ENCODE peak calls at places on chromosomes 6 and 20, in six cellular contexts. One of them, this sample, is unnamed. For H3K4me1, the result is how much of the 10 kb centered on the place peaks cover.

GRCh38 chr6:116680880-116681672 is at the start of gene KPNA5:
- ATAC-seq in HepG2: peak
- ATAC-seq in K562: peak
- ATAC-seq in GM12878: peak
- ATAC-seq in A549: peak
- ATAC-seq in upper lobe of left lung: peak
- ATAC-seq in this sample: peak

GRCh38 chr6:44561832-44562496 is 174.5 kb downstream of the CDC5L start:
- ATAC-seq in HepG2: no peak
- ATAC-seq in K562: no peak
- ATAC-seq in GM12878: no peak
- ATAC-seq in A549: no peak
- ATAC-seq in upper lobe of left lung: no peak
- ATAC-seq in this sample: no peak

GRCh38 chr6:45896783-45897441 is 118.7 kb downstream of the CLIC5 start:
- ATAC-seq in HepG2: no peak
- ATAC-seq in K562: no peak
- ATAC-seq in GM12878: no peak
- ATAC-seq in A549: no peak
- ATAC-seq in upper lobe of left lung: peak
- ATAC-seq in this sample: peak

GRCh38 chr6:46220351-46221220 is 49.8 kb upstream of the ENPP5 start:
- ATAC-seq in HepG2: no peak
- ATAC-seq in K562: no peak
- ATAC-seq in GM12878: peak
- ATAC-seq in A549: no peak
- ATAC-seq in upper lobe of left lung: no peak
- ATAC-seq in this sample: no peak

GRCh38 chr6:119195848-119196247 is 117.4 kb upstream of the FAM184A start:
- ATAC-seq in HepG2: no peak
- ATAC-seq in K562: no peak
- ATAC-seq in GM12878: no peak
- ATAC-seq in A549: no peak
- ATAC-seq in upper lobe of left lung: no peak
- ATAC-seq in this sample: no peak

GRCh38 chr20:53557157-53557556 is 36.5 kb downstream of the ZNF217 start:
- ATAC-seq in HepG2: no peak
- ATAC-seq in K562: peak
- ATAC-seq in GM12878: no peak
- ATAC-seq in A549: no peak
- ATAC-seq in upper lobe of left lung: no peak
- ATAC-seq in this sample: no peak

GRCh38 chr20:46213946-46214830 is 94.1 kb downstream of the CDH22 start:
- ATAC-seq in HepG2: no peak
- ATAC-seq in K562: no peak
- ATAC-seq in GM12878: no peak
- ATAC-seq in A549: no peak
- ATAC-seq in upper lobe of left lung: no peak
- ATAC-seq in this sample: peak

GRCh38 chr6:92748131-92748530 is 671.2 kb downstream of the EPHA7 start:
- ATAC-seq in HepG2: no peak
- ATAC-seq in K562: no peak
- ATAC-seq in GM12878: no peak
- ATAC-seq in A549: no peak
- ATAC-seq in upper lobe of left lung: no peak
- ATAC-seq in this sample: no peak

GRCh38 chr6:17167327-17167979 is 65.6 kb downstream of the STMND1 start:
- ATAC-seq in HepG2: peak
- ATAC-seq in K562: peak
- ATAC-seq in GM12878: no peak
- ATAC-seq in A549: peak
- ATAC-seq in upper lobe of left lung: no peak
- ATAC-seq in this sample: no peak

GRCh38 chr6:160428069-160428430 is 79.9 kb downstream of the SLC22A3 start:
- ATAC-seq in HepG2: no peak
- ATAC-seq in K562: no peak
- ATAC-seq in GM12878: no peak
- ATAC-seq in A549: no peak
- ATAC-seq in upper lobe of left lung: no peak
- ATAC-seq in this sample: no peak

GRCh38 chr6:24332306-24332705 is 25.6 kb downstream of the DCDC2 start:
- ATAC-seq in HepG2: no peak
- ATAC-seq in K562: no peak
- ATAC-seq in GM12878: no peak
- ATAC-seq in A549: peak
- ATAC-seq in upper lobe of left lung: no peak
- ATAC-seq in this sample: no peak

GRCh38 chr20:49989234-49990065 is 6.7 kb downstream of the SNAI1 start:
- ATAC-seq in HepG2: peak
- ATAC-seq in K562: peak
- ATAC-seq in GM12878: no peak
- ATAC-seq in A549: peak
- ATAC-seq in upper lobe of left lung: no peak
- ATAC-seq in this sample: peak

GRCh38 chr6:56087421-56087820 is 160.0 kb downstream of the COL21A1 start:
- ATAC-seq in HepG2: no peak
- ATAC-seq in K562: no peak
- ATAC-seq in GM12878: no peak
- ATAC-seq in A549: no peak
- ATAC-seq in upper lobe of left lung: no peak
- ATAC-seq in this sample: no peak

GRCh38 chr20:58075980-58076749 is 152.3 kb downstream of the ANKRD60 start:
- ATAC-seq in HepG2: no peak
- ATAC-seq in K562: no peak
- ATAC-seq in GM12878: no peak
- ATAC-seq in A549: no peak
- ATAC-seq in upper lobe of left lung: peak
- ATAC-seq in this sample: no peak

GRCh38 chr6:100412872-100413271 is 51.8 kb downstream of the SIM1 start:
- ATAC-seq in HepG2: no peak
- ATAC-seq in K562: no peak
- ATAC-seq in GM12878: no peak
- ATAC-seq in A549: no peak
- ATAC-seq in upper lobe of left lung: no peak
- ATAC-seq in this sample: no peak

GRCh38 chr6:39847216-39847615 is 55.0 kb downstream of the DAAM2 start:
- ATAC-seq in HepG2: no peak
- ATAC-seq in K562: no peak
- ATAC-seq in GM12878: no peak
- ATAC-seq in A549: no peak
- ATAC-seq in upper lobe of left lung: no peak
- ATAC-seq in this sample: peak

GRCh38 chr20:35888659-35889058 is 65.6 kb downstream of the SCAND1 start:
- ATAC-seq in HepG2: no peak
- ATAC-seq in K562: no peak
- ATAC-seq in GM12878: peak
- ATAC-seq in A549: no peak
- ATAC-seq in upper lobe of left lung: no peak
- ATAC-seq in this sample: no peak

GRCh38 chr20:5474646-5475550 is 158.1 kb upstream of the PROKR2 start:
- ATAC-seq in HepG2: no peak
- ATAC-seq in K562: no peak
- ATAC-seq in GM12878: no peak
- ATAC-seq in A549: no peak
- ATAC-seq in upper lobe of left lung: no peak
- ATAC-seq in this sample: no peak

GRCh38 chr6:76876922-76877553 is 586.3 kb downstream of the HTR1B start:
- ATAC-seq in HepG2: peak
- ATAC-seq in K562: no peak
- ATAC-seq in GM12878: no peak
- ATAC-seq in A549: no peak
- ATAC-seq in upper lobe of left lung: no peak
- ATAC-seq in this sample: no peak

GRCh38 chr6:135212935-135213334 is 31.8 kb downstream of the MYB start:
- ATAC-seq in HepG2: no peak
- ATAC-seq in K562: peak
- ATAC-seq in GM12878: no peak
- ATAC-seq in A549: no peak
- ATAC-seq in upper lobe of left lung: no peak
- ATAC-seq in this sample: no peak

GRCh38 chr6:5923840-5924239 is 82.9 kb downstream of the NRN1 start:
- ATAC-seq in HepG2: no peak
- ATAC-seq in K562: no peak
- ATAC-seq in GM12878: no peak
- ATAC-seq in A549: no peak
- ATAC-seq in upper lobe of left lung: no peak
- ATAC-seq in this sample: no peak

GRCh38 chr20:47727170-47727880 is 58.0 kb downstream of the SULF2 start:
- ATAC-seq in HepG2: no peak
- ATAC-seq in K562: no peak
- ATAC-seq in GM12878: peak
- ATAC-seq in A549: no peak
- ATAC-seq in upper lobe of left lung: peak
- ATAC-seq in this sample: peak

GRCh38 chr6:127146935-127147334 is 28.5 kb downstream of the RSPO3 start:
- ATAC-seq in HepG2: no peak
- ATAC-seq in K562: no peak
- ATAC-seq in GM12878: no peak
- ATAC-seq in A549: peak
- ATAC-seq in upper lobe of left lung: no peak
- ATAC-seq in this sample: no peak

GRCh38 chr6:41344865-41345264 is 9.5 kb downstream of the NCR2 start:
- ATAC-seq in HepG2: no peak
- ATAC-seq in K562: no peak
- ATAC-seq in GM12878: peak
- ATAC-seq in A549: no peak
- ATAC-seq in upper lobe of left lung: no peak
- ATAC-seq in this sample: no peak

GRCh38 chr6:25085761-25086160 is 150.0 kb upstream of the RIPOR2 start:
- ATAC-seq in HepG2: no peak
- ATAC-seq in K562: no peak
- ATAC-seq in GM12878: peak
- ATAC-seq in A549: no peak
- ATAC-seq in upper lobe of left lung: no peak
- ATAC-seq in this sample: peak

GRCh38 chr6:169702640-169703246 is 817 bp downstream of the C6orf120 start:
- ATAC-seq in HepG2: peak
- ATAC-seq in K562: peak
- ATAC-seq in GM12878: peak
- ATAC-seq in A549: peak
- ATAC-seq in upper lobe of left lung: peak
- ATAC-seq in this sample: no peak

GRCh38 chr6:82507112-82507511 is 143.5 kb downstream of the TPBG start:
- ATAC-seq in HepG2: no peak
- ATAC-seq in K562: no peak
- ATAC-seq in GM12878: peak
- ATAC-seq in A549: no peak
- ATAC-seq in upper lobe of left lung: no peak
- ATAC-seq in this sample: no peak

GRCh38 chr20:61185841-61186601 is 66.0 kb upstream of the CDH4 start:
- ATAC-seq in HepG2: no peak
- ATAC-seq in K562: no peak
- ATAC-seq in GM12878: no peak
- ATAC-seq in A549: peak
- ATAC-seq in upper lobe of left lung: peak
- ATAC-seq in this sample: no peak

GRCh38 chr20:61186771-61187170 is 65.3 kb upstream of the CDH4 start:
- ATAC-seq in HepG2: no peak
- ATAC-seq in K562: no peak
- ATAC-seq in GM12878: no peak
- ATAC-seq in A549: no peak
- ATAC-seq in upper lobe of left lung: no peak
- ATAC-seq in this sample: no peak

GRCh38 chr20:61192254-61192950 is 59.7 kb upstream of the CDH4 start:
- ATAC-seq in HepG2: no peak
- ATAC-seq in K562: no peak
- ATAC-seq in GM12878: no peak
- ATAC-seq in A549: no peak
- ATAC-seq in upper lobe of left lung: no peak
- ATAC-seq in this sample: no peak

GRCh38 chr20:61191096-61191495 is 61.0 kb upstream of the CDH4 start:
- ATAC-seq in HepG2: peak
- ATAC-seq in K562: no peak
- ATAC-seq in GM12878: no peak
- ATAC-seq in A549: no peak
- ATAC-seq in upper lobe of left lung: no peak
- ATAC-seq in this sample: no peak

GRCh38 chr20:61189534-61189933 is 62.5 kb upstream of the CDH4 start:
- ATAC-seq in HepG2: no peak
- ATAC-seq in K562: no peak
- ATAC-seq in GM12878: no peak
- ATAC-seq in A549: no peak
- ATAC-seq in upper lobe of left lung: no peak
- ATAC-seq in this sample: no peak
- H3K4me1 ChIP-seq in HepG2: under half
- H3K4me1 ChIP-seq in K562: under half
- H3K4me1 ChIP-seq in GM12878: under half
- H3K4me1 ChIP-seq in A549: half or more
- H3K4me1 ChIP-seq in upper lobe of left lung: under half
- H3K4me1 ChIP-seq in this sample: under half

GRCh38 chr20:51129201-51129671 is 106.3 kb upstream of the KCNG1 start:
- ATAC-seq in HepG2: no peak
- ATAC-seq in K562: no peak
- ATAC-seq in GM12878: no peak
- ATAC-seq in A549: no peak
- ATAC-seq in upper lobe of left lung: peak
- ATAC-seq in this sample: no peak
- TF ChIP-seq EP300 in HepG2: no peak
- TF ChIP-seq EP300 in K562: no peak
- TF ChIP-seq EP300 in GM12878: no peak
- TF ChIP-seq EP300 in A549: no peak
- TF ChIP-seq EP300 in upper lobe of left lung: no peak
- TF ChIP-seq EP300 in this sample: no peak

GRCh38 chr6:108115598-108116058 is 41.1 kb upstream of the OSTM1 start:
- ATAC-seq in HepG2: peak
- ATAC-seq in K562: peak
- ATAC-seq in GM12878: peak
- ATAC-seq in A549: peak
- ATAC-seq in upper lobe of left lung: peak
- ATAC-seq in this sample: no peak

GRCh38 chr6:108116781-108117426 is 42.4 kb upstream of the OSTM1 start:
- ATAC-seq in HepG2: no peak
- ATAC-seq in K562: no peak
- ATAC-seq in GM12878: no peak
- ATAC-seq in A549: no peak
- ATAC-seq in upper lobe of left lung: no peak
- ATAC-seq in this sample: no peak

GRCh38 chr6:108117427-108118358 is 43.2 kb upstream of the OSTM1 start:
- ATAC-seq in HepG2: peak
- ATAC-seq in K562: peak
- ATAC-seq in GM12878: peak
- ATAC-seq in A549: peak
- ATAC-seq in upper lobe of left lung: peak
- ATAC-seq in this sample: peak

GRCh38 chr6:108114861-108115597 is 40.5 kb upstream of the OSTM1 start:
- ATAC-seq in HepG2: no peak
- ATAC-seq in K562: no peak
- ATAC-seq in GM12878: no peak
- ATAC-seq in A549: peak
- ATAC-seq in upper lobe of left lung: no peak
- ATAC-seq in this sample: no peak

GRCh38 chr6:108116424-108116780 is 41.9 kb upstream of the OSTM1 start:
- ATAC-seq in HepG2: no peak
- ATAC-seq in K562: no peak
- ATAC-seq in GM12878: no peak
- ATAC-seq in A549: no peak
- ATAC-seq in upper lobe of left lung: no peak
- ATAC-seq in this sample: no peak
- H3K4me1 ChIP-seq in HepG2: under half
- H3K4me1 ChIP-seq in K562: under half
- H3K4me1 ChIP-seq in GM12878: under half
- H3K4me1 ChIP-seq in A549: under half
- H3K4me1 ChIP-seq in upper lobe of left lung: half or more
- H3K4me1 ChIP-seq in this sample: under half

GRCh38 chr6:166005401-166005845 is 162.2 kb downstream of the TBXT start:
- ATAC-seq in HepG2: no peak
- ATAC-seq in K562: no peak
- ATAC-seq in GM12878: no peak
- ATAC-seq in A549: peak
- ATAC-seq in upper lobe of left lung: no peak
- ATAC-seq in this sample: peak
- TF ChIP-seq EP300 in HepG2: no peak
- TF ChIP-seq EP300 in K562: no peak
- TF ChIP-seq EP300 in GM12878: no peak
- TF ChIP-seq EP300 in A549: no peak
- TF ChIP-seq EP300 in upper lobe of left lung: no peak
- TF ChIP-seq EP300 in this sample: no peak